ENCODE peak calls at places on chromosomes 5 and 9, in nine cellular contexts. H is sigmoid colon; N is GM20000; B is RWPE2; L is CD8-positive, alpha-beta T cell; Y is HFFc6; Z is kidney epithelial cell; J is mammary epithelial cell; E is psoas muscle. S is an unnamed sample.
A peak's percentile ranks its signal among the peaks of the same experiment; 100 is the strongest.

GRCh38 chr9:127158995-127159801 is 36.8 kb upstream of the ANGPTL2 start:
- DNase-seq in H (peak; percentile 92), N (no peak), B (no peak), L (no peak), Y (peak; percentile 88), Z (peak; percentile 86), J (peak; percentile 51), E (peak; percentile 81), S (peak; percentile 16)

GRCh38 chr5:122458278-122458872 is 146.3 kb downstream of the SNCAIP start:
- DNase-seq in H (no peak), N (peak; percentile 32), B (no peak), L (no peak), Y (no peak), Z (no peak), J (no peak), E (no peak), S (no peak)

GRCh38 chr9:33124716-33125378 is 42.3 kb downstream of the B4GALT1 start:
- DNase-seq in H (no peak), N (peak; percentile 60), B (no peak), L (no peak), Y (no peak), Z (no peak), J (no peak), E (no peak), S (no peak)

GRCh38 chr5:169697518-169697890 is 60.4 kb downstream of the DOCK2 start:
- DNase-seq in H (no peak), N (no peak), B (no peak), L (no peak), Y (no peak), Z (no peak), J (no peak), E (no peak), S (no peak)

GRCh38 chr9:129170229-129170628 is 7.8 kb downstream of the IER5L start:
- DNase-seq in H (no peak), N (no peak), B (no peak), L (no peak), Y (peak; percentile 19), Z (no peak), J (peak; percentile 16), E (no peak), S (no peak)

GRCh38 chr5:177301503-177302165 is 1.9 kb downstream of the RAB24 start:
- DNase-seq in H (peak; percentile 65), N (no peak), B (peak; percentile 96), L (no peak), Y (no peak), Z (no peak), J (peak; percentile 96), E (no peak), S (no peak)

GRCh38 chr5:174186096-174186495 is 140.6 kb downstream of the NSG2 start:
- DNase-seq in H (no peak), N (no peak), B (no peak), L (no peak), Y (no peak), Z (no peak), J (no peak), E (no peak), S (no peak)

GRCh38 chr5:36403601-36404311 is 102.1 kb upstream of the RANBP3L start:
- DNase-seq in H (peak; percentile 75), N (no peak), B (no peak), L (no peak), Y (peak; percentile 86), Z (no peak), J (no peak), E (peak; percentile 52), S (no peak)

GRCh38 chr5:149656576-149657182 is 73.4 kb upstream of the PPARGC1B start:
- DNase-seq in H (no peak), N (peak; percentile 52), B (peak; percentile 26), L (no peak), Y (no peak), Z (no peak), J (peak; percentile 26), E (peak; percentile 49), S (no peak)

GRCh38 chr5:141330299-141331080 is at the start of gene PCDHGA1:
- DNase-seq in H (no peak), N (peak; percentile 63), B (no peak), L (no peak), Y (peak; percentile 52), Z (no peak), J (peak; percentile 32), E (no peak), S (no peak)

GRCh38 chr9:77802512-77803293 is 154.6 kb upstream of the GNA14 start:
- DNase-seq in H (no peak), N (no peak), B (no peak), L (no peak), Y (no peak), Z (no peak), J (no peak), E (no peak), S (no peak)

GRCh38 chr5:163938595-163938994 is 433.2 kb downstream of the MAT2B start:
- DNase-seq in H (no peak), N (no peak), B (no peak), L (no peak), Y (no peak), Z (no peak), J (no peak), E (no peak), S (no peak)

GRCh38 chr9:94804917-94805544 is 78.5 kb downstream of the AOPEP start:
- DNase-seq in H (no peak), N (no peak), B (no peak), L (no peak), Y (no peak), Z (no peak), J (peak; percentile 11), E (no peak), S (no peak)

DNA sequence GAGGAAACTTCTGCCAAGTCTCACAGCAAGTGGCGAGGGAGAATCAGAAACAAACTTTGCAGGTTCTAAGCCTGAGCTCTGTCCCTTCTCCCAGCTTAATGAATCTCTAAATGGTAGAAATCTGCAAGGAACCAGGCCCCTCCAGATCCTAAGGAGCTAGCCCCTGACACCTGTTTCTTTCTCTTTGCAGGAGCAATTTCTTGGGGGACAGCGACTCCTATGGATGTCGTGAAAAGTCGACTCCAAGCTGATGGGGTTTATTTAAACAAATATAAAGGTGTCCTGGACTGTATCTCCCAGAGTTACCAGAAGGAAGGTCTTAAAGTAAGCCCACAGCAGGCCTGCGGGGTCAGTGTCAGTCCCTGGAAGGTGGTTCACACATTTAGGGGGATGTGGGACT is 21.8 kb downstream of the IL9 start:
- DNase-seq in H (no peak), N (no peak), B (no peak), L (no peak), Y (no peak), Z (no peak), J (no peak), E (no peak), S (no peak)
- TF ChIP-seq CTCF in H (no peak), N (no peak), B (no peak), L (no peak), Y (no peak), Z (no peak), J (no peak), E (no peak), S (no peak)

GRCh38 chr5:170811719-170812118 is 28.2 kb downstream of the GABRP start:
- DNase-seq in H (no peak), N (no peak), B (no peak), L (no peak), Y (no peak), Z (no peak), J (no peak), E (no peak), S (no peak)

GRCh38 chr5:170813231-170813630 is 29.7 kb downstream of the GABRP start:
- DNase-seq in H (no peak), N (no peak), B (no peak), L (no peak), Y (no peak), Z (no peak), J (no peak), E (no peak), S (no peak)

GRCh38 chr5:170805666-170806065 is 22.1 kb downstream of the GABRP start:
- DNase-seq in H (no peak), N (no peak), B (no peak), L (no peak), Y (no peak), Z (no peak), J (no peak), E (no peak), S (no peak)

DNA sequence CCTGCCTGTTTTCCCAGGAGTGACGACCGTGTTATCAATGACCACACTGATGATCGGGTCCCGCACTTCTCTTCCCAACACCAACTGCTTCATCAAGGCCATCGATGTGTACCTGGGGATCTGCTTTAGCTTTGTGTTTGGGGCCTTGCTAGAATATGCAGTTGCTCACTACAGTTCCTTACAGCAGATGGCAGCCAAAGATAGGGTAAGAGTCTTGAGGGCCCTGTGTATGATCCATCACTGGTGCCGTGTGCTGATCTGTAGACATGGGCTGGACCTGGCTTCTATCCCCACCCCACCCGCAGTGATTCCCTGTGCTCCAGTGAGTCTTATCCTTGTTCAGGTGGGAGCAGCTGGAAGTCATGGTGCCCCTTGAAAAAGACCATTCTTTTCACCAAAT is 26.0 kb downstream of the GABRP start:
- DNase-seq in H (no peak), N (peak; percentile 39), B (no peak), L (no peak), Y (peak; percentile 52), Z (no peak), J (peak; percentile 23), E (no peak), S (no peak)
- TF ChIP-seq CTCF in H (no peak), N (peak; percentile 25), B (peak; percentile 68), L (no peak), Y (peak; percentile 69), Z (peak; percentile 40), J (peak; percentile 54), E (no peak), S (peak; percentile 56)

DNA sequence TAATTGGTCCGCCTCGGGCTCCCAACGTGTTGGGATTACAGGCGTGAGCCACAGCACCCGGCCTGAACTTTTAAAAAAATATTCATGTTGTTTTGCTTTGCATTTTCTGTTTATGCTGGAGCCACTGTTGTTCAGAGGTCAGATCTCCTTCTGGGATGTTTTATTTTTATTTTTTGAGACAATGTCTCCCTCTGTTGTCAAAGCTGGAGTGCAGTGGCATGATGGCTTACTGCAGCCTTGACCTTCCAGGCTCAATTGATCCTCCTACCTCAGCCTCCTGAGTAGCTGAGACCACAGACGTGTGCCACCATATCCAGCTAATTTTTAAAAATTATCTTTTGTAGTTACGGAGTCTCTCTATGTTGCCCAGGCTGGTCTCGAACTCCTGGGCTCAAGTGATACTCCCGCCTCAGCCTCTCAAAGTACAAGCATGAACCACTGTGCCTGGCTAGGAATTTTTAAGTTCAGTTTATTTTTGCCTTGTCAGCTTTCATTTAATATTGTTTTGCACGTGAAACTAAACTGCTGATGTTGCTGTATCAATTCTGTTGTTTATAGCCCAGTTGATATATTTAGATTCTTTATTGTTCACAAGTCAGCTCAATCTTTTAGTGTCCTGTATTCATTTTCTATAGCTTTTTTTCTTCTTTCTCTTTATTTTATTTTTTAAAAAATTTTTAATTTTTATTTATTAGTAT is 13.7 kb downstream of the TMEFF1 start:
- DNase-seq in H (no peak), N (no peak), B (no peak), L (no peak), Y (no peak), Z (no peak), J (no peak), E (no peak), S (no peak)
- TF ChIP-seq CTCF in H (no peak), N (no peak), B (no peak), L (no peak), Y (no peak), Z (no peak), J (no peak), E (no peak), S (no peak)

DNA sequence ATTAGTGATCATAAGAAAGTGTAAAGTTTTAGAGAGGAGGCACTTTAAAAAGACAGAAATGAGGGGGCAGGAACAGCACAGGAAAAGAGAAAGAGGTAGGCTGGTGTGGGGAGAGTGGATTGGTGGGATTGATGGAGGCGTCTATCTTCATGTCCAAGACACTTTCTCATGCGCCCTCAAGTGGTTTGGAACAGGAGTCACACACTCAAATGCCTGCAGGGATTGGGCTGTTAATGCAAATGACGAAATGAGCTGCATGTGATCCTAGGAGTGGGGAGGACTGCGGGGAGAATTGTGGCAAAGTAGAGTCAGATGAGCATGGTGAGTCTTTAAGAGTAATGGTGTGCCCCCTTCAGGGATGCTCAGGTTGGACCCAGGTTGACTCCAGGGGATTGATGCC is 5.5 kb downstream of the SLC36A3 start:
- DNase-seq in H (no peak), N (no peak), B (no peak), L (no peak), Y (no peak), Z (no peak), J (peak; percentile 57), E (no peak), S (no peak)
- TF ChIP-seq CTCF in H (no peak), N (no peak), B (peak; percentile 40), L (no peak), Y (no peak), Z (no peak), J (peak; percentile 71), E (peak; percentile 22), S (peak; percentile 45)